ENCODE peak calls at places on chromosomes 16 and 17, in seven cellular contexts. J is COLO829; F is caudate nucleus; D is stimulated activated CD8-positive, alpha-beta memory T cell treated with anti-CD3 and anti-CD28 coated beads, Interleukin-4, amount 100 ng/mL, for 1 hour; S is activated naive CD8-positive, alpha-beta T cell treated with anti-CD3 and anti-CD28 coated beads for 36 hours; I is omental fat pad; P is activated T-helper 9 cell treated with anti-CD3 and anti-CD28 coated beads, Interleukin-2, amount 50 U/mL, for 16 hours. C is an unnamed sample.

GRCh38 chr16:80459331-80459777 is 81.4 kb upstream of the DYNLRB2 start:
- DNase-seq in J (no peak), F (no peak), D (no peak), S (no peak), I (no peak), P (no peak), C (no peak)

GRCh38 chr17:2400474-2400866 is 390 bp downstream of the MNT start:
- DNase-seq in J (no peak), F (no peak), D (no peak), S (peak), I (no peak), P (peak), C (peak)

GRCh38 chr16:8735574-8735973 is 61.2 kb downstream of the ABAT start:
- DNase-seq in J (no peak), F (no peak), D (no peak), S (no peak), I (no peak), P (no peak), C (no peak)

GRCh38 chr17:7548585-7549400 is at the start of gene TNFSF12:
- DNase-seq in J (no peak), F (peak), D (no peak), S (peak), I (no peak), P (peak), C (peak)

GRCh38 chr17:50594040-50594618 is 33.6 kb downstream of the CACNA1G start:
- DNase-seq in J (no peak), F (no peak), D (no peak), S (no peak), I (no peak), P (no peak), C (no peak)

GRCh38 chr17:80035937-80036714 is at the start of gene CCDC40:
- DNase-seq in J (peak), F (peak), D (peak), S (peak), I (peak), P (peak), C (peak)

GRCh38 chr16:52494145-52494544 is 52.8 kb downstream of the TOX3 start:
- DNase-seq in J (no peak), F (no peak), D (no peak), S (no peak), I (no peak), P (no peak), C (no peak)

GRCh38 chr17:57634713-57635465 is 110.2 kb downstream of the CCDC182 start:
- DNase-seq in J (no peak), F (no peak), D (no peak), S (no peak), I (no peak), P (no peak), C (no peak)

C was measured in KBM-7.